ENCODE peak calls at places on chromosomes 2 and 18, in seven cellular contexts. Y is H1; J is fibroblast of lung; E is GM23338; C is HFF-Myc; A is body of pancreas; P is CD8-positive, alpha-beta T cell. L is an unnamed sample.

GRCh38 chr2:66547887-66548286 is 113.0 kb downstream of the MEIS1 start:
- DNase-seq in Y (no peak), P (no peak), C (no peak), E (no peak), J (no peak), A (no peak), L (no peak)

GRCh38 chr2:20781656-20782265 is 41.1 kb downstream of the LDAH start:
- DNase-seq in C (no peak), A (peak; percentile 15), Y (peak; percentile 48), P (no peak), J (peak; percentile 28), E (peak; percentile 74), L (peak; percentile 25)

GRCh38 chr2:119523383-119523958 is 812 bp downstream of the SCTR start:
- DNase-seq in P (no peak), E (no peak), C (no peak), Y (no peak), A (no peak), J (no peak), L (no peak)

GRCh38 chr2:43872151-43872550 is 33.4 kb downstream of the ABCG8 start:
- DNase-seq in E (no peak), C (no peak), P (no peak), Y (no peak), J (no peak), A (no peak), L (no peak)

GRCh38 chr2:46970334-46971288 is 55.0 kb upstream of the MCFD2 start:
- DNase-seq in A (peak; percentile 93), Y (no peak), P (no peak), J (peak; percentile 70), C (no peak), E (no peak), L (peak; percentile 72)

GRCh38 chr2:203705184-203705583 is 1.3 kb upstream of the CD28 start:
- DNase-seq in E (no peak), Y (no peak), J (no peak), A (no peak), P (no peak), C (no peak), L (no peak)

GRCh38 chr18:61400016-61400630 is 66.9 kb downstream of the CDH20 start:
- DNase-seq in A (no peak), E (no peak), J (no peak), P (no peak), C (no peak), Y (no peak), L (peak; percentile 35)

GRCh38 chr18:36381075-36381474 is 83.6 kb downstream of the FHOD3 start:
- DNase-seq in P (no peak), E (no peak), J (no peak), C (no peak), A (no peak), Y (no peak), L (no peak)

GRCh38 chr18:3794537-3795348 is 344.8 kb downstream of the TGIF1 start:
- DNase-seq in Y (no peak), E (peak; percentile 34), J (peak; percentile 96), A (peak; percentile 36), P (no peak), C (peak; percentile 82), L (peak; percentile 99)

GRCh38 chr18:58900015-58900649 is 35.5 kb downstream of the ZNF532 start:
- DNase-seq in A (no peak), J (no peak), Y (no peak), C (no peak), P (no peak), E (no peak), L (no peak)

GRCh38 chr2:223585691-223586090 is 16.5 kb downstream of the SCG2 start:
- DNase-seq in Y (no peak), E (no peak), C (no peak), J (peak; percentile 70), P (no peak), A (peak; percentile 8), L (peak; percentile 36)

GRCh38 chr2:19611491-19612332 is 253.3 kb upstream of the OSR1 start:
- DNase-seq in E (no peak), C (peak; percentile 98), A (no peak), Y (no peak), J (peak; percentile 94), P (no peak), L (peak; percentile 96)

GRCh38 chr2:60530660-60531276 is 22.7 kb downstream of the BCL11A start:
- DNase-seq in Y (peak; percentile 46), J (peak; percentile 24), E (peak; percentile 47), C (no peak), A (peak; percentile 98), P (no peak), L (no peak)

GRCh38 chr2:100730290-100730868 is 89.6 kb upstream of the NPAS2 start:
- DNase-seq in P (peak; percentile 57), A (peak; percentile 75), E (peak; percentile 81), C (peak; percentile 47), J (peak; percentile 85), Y (peak; percentile 68), L (peak; percentile 85)

GRCh38 chr2:189254268-189254883 is 74.8 kb upstream of the COL5A2 start:
- DNase-seq in Y (no peak), A (peak; percentile 5), C (peak; percentile 96), P (no peak), J (peak; percentile 81), E (no peak), L (peak; percentile 86)

GRCh38 chr2:202169826-202170424 is 68.5 kb downstream of the SUMO1 start:
- DNase-seq in C (no peak), P (no peak), E (no peak), J (no peak), Y (no peak), A (no peak), L (no peak)

GRCh38 chr18:23735021-23735464 is 45.8 kb downstream of the LAMA3 start:
- DNase-seq in Y (no peak), A (no peak), P (no peak), C (no peak), E (no peak), J (peak; percentile 43), L (peak; percentile 60)

GRCh38 chr2:152403395-152403794 is 68.4 kb downstream of the FMNL2 start:
- DNase-seq in C (no peak), Y (no peak), J (no peak), A (no peak), E (no peak), P (no peak), L (no peak)

GRCh38 chr2:136323935-136324334 is 206.0 kb upstream of the CXCR4 start:
- DNase-seq in Y (no peak), E (no peak), C (no peak), J (no peak), A (no peak), P (no peak), L (no peak)

GRCh38 chr2:178860551-178860950 is 53.3 kb upstream of the TTN start:
- DNase-seq in E (no peak), J (peak; percentile 60), P (no peak), C (no peak), Y (no peak), A (peak; percentile 68), L (peak; percentile 49)

GRCh38 chr2:110101911-110102774 is 13.5 kb downstream of the MALL start:
- DNase-seq in Y (peak; percentile 26), C (no peak), P (peak; percentile 27), J (no peak), A (peak; percentile 38), E (no peak), L (no peak)

DNA sequence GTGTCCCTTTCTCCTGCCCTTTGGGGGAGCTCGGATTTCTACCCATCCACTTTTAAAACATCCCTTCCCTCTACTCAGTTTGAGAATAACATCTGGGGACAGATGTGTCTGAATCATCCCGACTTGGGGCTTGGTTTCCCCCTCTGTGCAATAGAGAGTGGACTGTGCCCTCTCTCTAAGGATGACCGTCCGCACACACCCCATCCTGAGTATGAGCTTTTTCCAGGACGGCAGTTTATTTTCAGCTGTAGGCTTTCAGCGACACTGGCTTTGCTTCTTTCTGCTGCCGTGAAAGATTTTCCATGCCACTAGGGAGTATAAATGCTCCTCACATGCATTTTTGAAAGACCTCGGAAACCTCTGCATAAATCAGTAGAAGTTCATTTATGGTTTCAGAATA is 53.5 kb downstream of the FECH start:
- DNase-seq in E (no peak), C (no peak), Y (no peak), J (peak; percentile 14), A (no peak), P (no peak), L (no peak)
- H3K4me3 ChIP-seq in E (no peak overlapping the region), C (no peak overlapping the region), Y (no peak overlapping the region), J (no peak overlapping the region), A (no peak overlapping the region), P (no peak overlapping the region), L (no peak overlapping the region)

GRCh38 chr2:10787176-10787968 is 25.2 kb downstream of the PDIA6 start:
- DNase-seq in E (peak; percentile 74), A (peak; percentile 30), P (no peak), Y (peak; percentile 75), J (peak; percentile 9), C (no peak), L (peak; percentile 5)
- TF ChIP-seq CTCF in E (peak; percentile 72), A (no peak), P (no peak), Y (peak; percentile 61), J (peak; percentile 25), C (peak; percentile 30), L (peak; percentile 32)

GRCh38 chr18:63890226-63890949 is 2.9 kb downstream of the SERPINB2 start:
- DNase-seq in A (no peak), E (no peak), Y (no peak), P (no peak), J (no peak), C (no peak), L (no peak)
- H3K4me3 ChIP-seq in A (no peak overlapping the region), E (no peak overlapping the region), Y (no peak overlapping the region), P (no peak overlapping the region), J (no peak overlapping the region), C (no peak overlapping the region), L (no peak overlapping the region)

DNA sequence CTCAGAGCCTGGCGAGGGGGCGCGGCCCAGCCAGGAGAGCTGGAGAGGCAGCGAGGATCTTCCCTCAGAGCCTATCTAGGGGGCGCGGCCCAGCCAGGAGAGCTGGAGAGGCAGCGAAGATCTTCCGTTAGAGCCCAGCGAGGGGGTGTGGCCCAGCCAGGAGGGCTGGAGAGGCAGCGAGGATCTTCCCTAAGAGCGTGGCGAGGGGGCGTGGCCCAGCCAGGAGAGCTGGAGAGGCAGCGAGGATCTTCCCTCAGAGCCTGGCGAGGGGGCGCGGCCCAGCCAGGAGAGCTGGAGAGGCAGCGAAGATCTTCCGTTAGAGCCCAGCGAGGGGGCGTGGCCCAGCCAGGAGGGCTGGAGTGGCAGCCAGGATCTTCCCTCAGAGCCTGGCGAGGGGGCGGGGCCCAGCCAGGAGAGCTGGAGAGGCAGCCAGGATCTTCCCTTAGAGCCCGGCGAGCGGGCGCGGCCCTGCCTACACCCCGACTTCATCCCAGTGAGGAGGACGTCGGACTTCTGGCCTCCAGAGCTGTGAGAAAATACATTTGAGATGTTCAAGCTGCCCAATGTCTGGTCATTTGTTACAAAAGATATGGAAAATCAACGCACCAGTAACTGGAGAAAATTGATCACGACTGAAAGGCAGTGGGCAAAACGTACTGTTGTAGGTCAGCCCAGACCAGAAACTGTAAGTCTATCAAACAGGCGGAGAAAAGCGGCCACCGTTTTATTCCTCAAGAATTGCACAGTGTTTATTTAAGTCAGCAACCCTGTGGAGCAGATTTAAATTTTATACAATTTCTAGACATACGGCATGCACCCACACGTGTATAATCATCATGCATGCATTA is 63.5 kb upstream of the TMEM18 start:
- DNase-seq in E (peak; percentile 100), J (peak; percentile 68), Y (peak; percentile 98), C (peak; percentile 86), A (peak; percentile 91), P (no peak), L (peak; percentile 63)
- TF ChIP-seq CTCF in E (no peak), J (no peak), Y (peak; percentile 11), C (no peak), A (no peak), P (no peak), L (no peak)

L was measured in fibroblast of the aortic adventitia.